ENCODE peak calls at places on chromosomes 5 and 9, in four cellular contexts. One of them, this sample, is unnamed.

GRCh38 chr9:100515578-100516494 is 42.9 kb downstream of the TMEFF1 start:
- DNase-seq in cardiac muscle cell: peak; percentile 40
- DNase-seq in upper lobe of right lung: no peak
- DNase-seq in OCI-LY7: no peak
- DNase-seq in this sample: no peak

GRCh38 chr9:2345013-2345412 is 276.6 kb upstream of the VLDLR start:
- DNase-seq in cardiac muscle cell: no peak
- DNase-seq in OCI-LY7: no peak
- DNase-seq in upper lobe of right lung: no peak
- DNase-seq in this sample: no peak

GRCh38 chr5:80864706-80865435 is 95.3 kb upstream of the RASGRF2 start:
- DNase-seq in upper lobe of right lung: no peak
- DNase-seq in OCI-LY7: no peak
- DNase-seq in cardiac muscle cell: no peak
- DNase-seq in this sample: no peak

GRCh38 chr5:53130206-53130605 is 20.6 kb upstream of the MOCS2 start:
- DNase-seq in cardiac muscle cell: no peak
- DNase-seq in OCI-LY7: no peak
- DNase-seq in upper lobe of right lung: no peak
- DNase-seq in this sample: no peak

GRCh38 chr9:133386338-133386737 is 10.2 kb downstream of the STKLD1 start:
- DNase-seq in upper lobe of right lung: no peak
- DNase-seq in cardiac muscle cell: peak; percentile 14
- DNase-seq in OCI-LY7: no peak
- DNase-seq in this sample: no peak

GRCh38 chr5:73623929-73624404 is 2.0 kb upstream of the ARHGEF28 start:
- DNase-seq in OCI-LY7: no peak
- DNase-seq in upper lobe of right lung: no peak
- DNase-seq in cardiac muscle cell: no peak
- DNase-seq in this sample: no peak

GRCh38 chr9:134203224-134203623 is 38.9 kb upstream of the RNU6ATAC start:
- DNase-seq in upper lobe of right lung: no peak
- DNase-seq in cardiac muscle cell: no peak
- DNase-seq in OCI-LY7: no peak
- DNase-seq in this sample: no peak

GRCh38 chr9:134591082-134591571 is 50.5 kb upstream of the COL5A1 start:
- DNase-seq in OCI-LY7: no peak
- DNase-seq in upper lobe of right lung: no peak
- DNase-seq in cardiac muscle cell: no peak
- DNase-seq in this sample: no peak

GRCh38 chr9:73761905-73762304 is 610.2 kb downstream of the ANXA1 start:
- DNase-seq in cardiac muscle cell: no peak
- DNase-seq in OCI-LY7: no peak
- DNase-seq in upper lobe of right lung: no peak
- DNase-seq in this sample: no peak

GRCh38 chr5:121691478-121691877 is 160.2 kb upstream of the FTMT start:
- DNase-seq in cardiac muscle cell: peak; percentile 60
- DNase-seq in upper lobe of right lung: no peak
- DNase-seq in OCI-LY7: no peak
- DNase-seq in this sample: no peak

GRCh38 chr9:114288233-114289051 is 34.5 kb upstream of the ORM1 start:
- DNase-seq in OCI-LY7: no peak
- DNase-seq in upper lobe of right lung: peak; percentile 55
- DNase-seq in cardiac muscle cell: peak; percentile 28
- DNase-seq in this sample: no peak

GRCh38 chr5:35282805-35283204 is 52.5 kb upstream of the PRLR start:
- DNase-seq in upper lobe of right lung: no peak
- DNase-seq in OCI-LY7: no peak
- DNase-seq in cardiac muscle cell: no peak
- DNase-seq in this sample: no peak

GRCh38 chr9:129459550-129460322 is 161.2 kb downstream of the C9orf50 start:
- DNase-seq in upper lobe of right lung: no peak
- DNase-seq in OCI-LY7: peak; percentile 14
- DNase-seq in cardiac muscle cell: no peak
- DNase-seq in this sample: no peak

GRCh38 chr9:91844170-91844569 is 105.9 kb downstream of the ROR2 start:
- DNase-seq in upper lobe of right lung: no peak
- DNase-seq in OCI-LY7: no peak
- DNase-seq in cardiac muscle cell: no peak
- DNase-seq in this sample: no peak

GRCh38 chr5:10275991-10276390 is 25.9 kb downstream of the CCT5 start:
- DNase-seq in OCI-LY7: no peak
- DNase-seq in upper lobe of right lung: no peak
- DNase-seq in cardiac muscle cell: no peak
- DNase-seq in this sample: no peak

GRCh38 chr9:125963932-125964331 is 216.8 kb downstream of the PBX3 start:
- DNase-seq in upper lobe of right lung: no peak
- DNase-seq in cardiac muscle cell: no peak
- DNase-seq in OCI-LY7: no peak
- DNase-seq in this sample: no peak

GRCh38 chr9:125966456-125966855 is 219.3 kb downstream of the PBX3 start:
- DNase-seq in OCI-LY7: no peak
- DNase-seq in upper lobe of right lung: no peak
- DNase-seq in cardiac muscle cell: no peak
- DNase-seq in this sample: no peak

GRCh38 chr9:125965421-125965820 is 218.2 kb downstream of the PBX3 start:
- DNase-seq in cardiac muscle cell: no peak
- DNase-seq in OCI-LY7: no peak
- DNase-seq in upper lobe of right lung: no peak
- DNase-seq in this sample: no peak

GRCh38 chr9:125966959-125967711 is 220.0 kb downstream of the PBX3 start:
- DNase-seq in upper lobe of right lung: no peak
- DNase-seq in cardiac muscle cell: no peak
- DNase-seq in OCI-LY7: no peak
- DNase-seq in this sample: no peak

GRCh38 chr9:125964702-125965225 is 217.6 kb downstream of the PBX3 start:
- DNase-seq in upper lobe of right lung: no peak
- DNase-seq in OCI-LY7: no peak
- DNase-seq in cardiac muscle cell: no peak
- DNase-seq in this sample: no peak
- TF ChIP-seq CTCF in upper lobe of right lung: no peak
- TF ChIP-seq CTCF in OCI-LY7: no peak
- TF ChIP-seq CTCF in cardiac muscle cell: no peak
- TF ChIP-seq CTCF in this sample: no peak

GRCh38 chr5:54986269-54986654 is 869 bp upstream of the ESM1 start:
- DNase-seq in cardiac muscle cell: no peak
- DNase-seq in upper lobe of right lung: no peak
- DNase-seq in OCI-LY7: no peak
- DNase-seq in this sample: no peak

GRCh38 chr5:54988218-54988617 is 2.8 kb upstream of the ESM1 start:
- DNase-seq in upper lobe of right lung: no peak
- DNase-seq in OCI-LY7: no peak
- DNase-seq in cardiac muscle cell: no peak
- DNase-seq in this sample: no peak

GRCh38 chr5:54981928-54982327 is 3.5 kb downstream of the ESM1 start:
- DNase-seq in cardiac muscle cell: no peak
- DNase-seq in OCI-LY7: no peak
- DNase-seq in upper lobe of right lung: no peak
- DNase-seq in this sample: no peak

GRCh38 chr5:54988817-54989216 is 3.4 kb upstream of the ESM1 start:
- DNase-seq in upper lobe of right lung: no peak
- DNase-seq in OCI-LY7: no peak
- DNase-seq in cardiac muscle cell: no peak
- DNase-seq in this sample: no peak

GRCh38 chr5:54985301-54986268 is at the start of gene ESM1:
- DNase-seq in OCI-LY7: no peak
- DNase-seq in upper lobe of right lung: no peak
- DNase-seq in cardiac muscle cell: no peak
- DNase-seq in this sample: no peak
- TF ChIP-seq CTCF in OCI-LY7: no peak
- TF ChIP-seq CTCF in upper lobe of right lung: no peak
- TF ChIP-seq CTCF in cardiac muscle cell: no peak
- TF ChIP-seq CTCF in this sample: no peak

GRCh38 chr9:22214021-22214420 is 204.9 kb upstream of the CDKN2B start:
- DNase-seq in OCI-LY7: no peak
- DNase-seq in upper lobe of right lung: no peak
- DNase-seq in cardiac muscle cell: no peak
- DNase-seq in this sample: no peak
- TF ChIP-seq CTCF in OCI-LY7: no peak
- TF ChIP-seq CTCF in upper lobe of right lung: no peak
- TF ChIP-seq CTCF in cardiac muscle cell: no peak
- TF ChIP-seq CTCF in this sample: no peak

GRCh38 chr5:172748341-172748843 is 22.6 kb downstream of the DUSP1 start:
- DNase-seq in OCI-LY7: no peak
- DNase-seq in upper lobe of right lung: no peak
- DNase-seq in cardiac muscle cell: no peak
- DNase-seq in this sample: no peak

GRCh38 chr5:172749076-172749475 is 21.9 kb downstream of the DUSP1 start:
- DNase-seq in cardiac muscle cell: no peak
- DNase-seq in OCI-LY7: no peak
- DNase-seq in upper lobe of right lung: no peak
- DNase-seq in this sample: no peak

GRCh38 chr5:172745836-172746235 is 25.2 kb downstream of the DUSP1 start:
- DNase-seq in upper lobe of right lung: no peak
- DNase-seq in OCI-LY7: no peak
- DNase-seq in cardiac muscle cell: no peak
- DNase-seq in this sample: no peak

GRCh38 chr5:172746725-172747124 is 24.3 kb downstream of the DUSP1 start:
- DNase-seq in OCI-LY7: no peak
- DNase-seq in cardiac muscle cell: no peak
- DNase-seq in upper lobe of right lung: no peak
- DNase-seq in this sample: no peak

GRCh38 chr5:172747471-172747870 is 23.5 kb downstream of the DUSP1 start:
- DNase-seq in cardiac muscle cell: no peak
- DNase-seq in OCI-LY7: no peak
- DNase-seq in upper lobe of right lung: no peak
- DNase-seq in this sample: no peak
- TF ChIP-seq CTCF in cardiac muscle cell: no peak
- TF ChIP-seq CTCF in OCI-LY7: no peak
- TF ChIP-seq CTCF in upper lobe of right lung: no peak
- TF ChIP-seq CTCF in this sample: no peak

This sample was measured in neural crest cell.